ENCODE peak calls at places on chromosomes 5 and 9, in four cellular contexts. Y, P, F and I are unnamed samples.

GRCh38 chr9:70156729-70157128 is 102.0 kb upstream of the SMC5 start:
- DNase-seq in Y (no peak), P (peak), F (no peak), I (peak)

GRCh38 chr9:124694394-124695279 is 76.5 kb downstream of the NR6A1 start:
- DNase-seq in Y (no peak), P (no peak), F (no peak), I (peak)

GRCh38 chr5:127754259-127754658 is 51.1 kb downstream of the CCDC192 start:
- DNase-seq in Y (no peak), P (peak), F (no peak), I (peak)

GRCh38 chr5:82812575-82812974 is 264.6 kb downstream of the TMEM167A start:
- DNase-seq in Y (no peak), P (peak), F (no peak), I (peak)

GRCh38 chr5:54438601-54439399 is 16.7 kb upstream of the HSPB3 start:
- DNase-seq in Y (no peak), P (no peak), F (no peak), I (no peak)

GRCh38 chr9:77834898-77835505 is 186.9 kb upstream of the GNA14 start:
- DNase-seq in Y (no peak), P (no peak), F (no peak), I (no peak)

GRCh38 chr5:181190711-181191525 is 14.1 kb downstream of the TRIM7 start:
- DNase-seq in Y (peak), P (no peak), F (no peak), I (no peak)

GRCh38 chr5:143066556-143067281 is 296.5 kb downstream of the ARHGAP26 start:
- DNase-seq in Y (no peak), P (no peak), F (no peak), I (no peak)

GRCh38 chr9:29211681-29212589 is 1638.7 kb upstream of the C9orf72 start:
- DNase-seq in Y (peak), P (no peak), F (peak), I (peak)

GRCh38 chr5:80481019-80481893 is 6.6 kb upstream of the FAM151B start:
- DNase-seq in Y (no peak), P (peak), F (peak), I (peak)

GRCh38 chr9:133050142-133050541 is 11.6 kb upstream of the CEL start:
- DNase-seq in Y (no peak), P (peak), F (no peak), I (no peak)

GRCh38 chr9:5442400-5443011 is 4.8 kb upstream of the PLGRKT start:
- DNase-seq in Y (peak), P (peak), F (peak), I (peak)

GRCh38 chr5:143968071-143968878 is 156.3 kb downstream of the HMHB1 start:
- DNase-seq in Y (peak), P (peak), F (peak), I (peak)

GRCh38 chr9:34809504-34810186 is 99.7 kb upstream of the CCL21 start:
- DNase-seq in Y (peak), P (peak), F (peak), I (peak)

GRCh38 chr5:399296-400281 is 43.4 kb upstream of the EXOC3 start:
- DNase-seq in Y (peak), P (peak), F (peak), I (peak)

GRCh38 chr5:131363811-131364506 is 100.1 kb downstream of the CDC42SE2 start:
- DNase-seq in Y (no peak), P (no peak), F (no peak), I (no peak)

GRCh38 chr9:92468206-92468605 is 14.1 kb downstream of the ASPN start:
- DNase-seq in Y (no peak), P (peak), F (no peak), I (peak)

GRCh38 chr5:127412698-127413097 is 104.7 kb upstream of the PRRC1 start:
- DNase-seq in Y (no peak), P (no peak), F (no peak), I (no peak)

GRCh38 chr5:39517800-39518199 is 93.0 kb upstream of the DAB2 start:
- DNase-seq in Y (no peak), P (peak), F (peak), I (peak)

GRCh38 chr5:17316973-17317459 is 99.6 kb downstream of the BASP1 start:
- DNase-seq in Y (no peak), P (peak), F (no peak), I (peak)

GRCh38 chr5:82107277-82107676 is 135.5 kb downstream of the ATG10 start:
- DNase-seq in Y (no peak), P (peak), F (peak), I (peak)

GRCh38 chr9:13279284-13280162 is at the start of gene MPDZ:
- DNase-seq in Y (peak), P (peak), F (peak), I (peak)

GRCh38 chr5:78514427-78515345 is 133.9 kb downstream of the LHFPL2 start:
- DNase-seq in Y (no peak), P (peak), F (no peak), I (no peak)

GRCh38 chr5:80825780-80826460 is 134.2 kb upstream of the RASGRF2 start:
- DNase-seq in Y (no peak), P (no peak), F (no peak), I (no peak)

GRCh38 chr5:159310492-159310891 is 19.8 kb downstream of the IL12B start:
- DNase-seq in Y (peak), P (no peak), F (peak), I (no peak)

GRCh38 chr5:40033411-40033810 is 608.6 kb upstream of the DAB2 start:
- DNase-seq in Y (no peak), P (no peak), F (no peak), I (no peak)

GRCh38 chr5:126000533-126000932 is 422.7 kb upstream of the GRAMD2B start:
- DNase-seq in Y (no peak), P (no peak), F (no peak), I (no peak)
- H3K4me2 ChIP-seq in Y (no peak), P (no peak), F (no peak), I (no peak)

GRCh38 chr5:102628449-102629175 is 126.5 kb upstream of the PAM start:
- DNase-seq in Y (no peak), P (peak), F (no peak), I (peak)

GRCh38 chr5:102625940-102626339 is 127.1 kb upstream of the SLCO6A1 start:
- DNase-seq in Y (no peak), P (no peak), F (no peak), I (no peak)

GRCh38 chr5:102625446-102625845 is 126.6 kb upstream of the SLCO6A1 start:
- DNase-seq in Y (no peak), P (no peak), F (no peak), I (no peak)

GRCh38 chr5:102627311-102627710 is 127.8 kb upstream of the PAM start:
- DNase-seq in Y (no peak), P (peak), F (no peak), I (peak)

GRCh38 chr5:102629827-102630605 is 125.1 kb upstream of the PAM start:
- DNase-seq in Y (no peak), P (no peak), F (no peak), I (no peak)
- H3K23ac ChIP-seq in Y (no peak), P (no peak), F (no peak), I (no peak)

GRCh38 chr5:94793113-94793815 is 174.8 kb downstream of the SLF1 start:
- DNase-seq in Y (no peak), P (peak), F (no peak), I (peak)
- H3K4me2 ChIP-seq in Y (no peak), P (peak), F (no peak), I (no peak)

GRCh38 chr5:87122171-87122977 is 145.3 kb upstream of the RASA1 start:
- DNase-seq in Y (no peak), P (no peak), F (no peak), I (peak)
- H3K23ac ChIP-seq in Y (no peak), P (peak), F (no peak), I (no peak)

DNA sequence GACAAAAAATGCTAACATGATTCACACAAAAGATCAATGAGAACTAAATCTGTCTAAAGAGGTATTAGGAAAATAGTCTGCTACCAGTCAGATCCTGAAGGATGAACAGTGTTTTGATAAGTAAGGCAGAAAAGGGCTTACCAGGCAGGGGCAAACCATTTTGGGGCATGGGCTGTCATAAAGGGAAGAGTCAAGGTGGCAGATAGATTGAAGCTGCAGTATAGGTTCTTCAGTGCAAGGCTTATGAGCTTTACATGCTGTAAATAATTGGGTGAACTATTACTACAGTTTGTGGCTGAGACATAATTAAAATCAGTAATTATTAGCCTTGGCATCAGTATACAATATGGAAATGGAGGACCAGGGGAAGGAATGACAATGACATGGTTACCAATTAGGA is 21.8 kb downstream of the CSNK1A1 start:
- DNase-seq in Y (no peak), P (no peak), F (no peak), I (no peak)
- H3K4me2 ChIP-seq in Y (no peak), P (no peak), F (no peak), I (no peak)